ENCODE peak calls at places on chromosomes 1 and 21, in four cellular contexts. X is substantia nigra, S is AG09319, C is iPS DF 19.7. J is an unnamed sample.

GRCh38 chr1:67578397-67579020 is 106.5 kb upstream of the GADD45A start:
- DNase-seq in X (no peak), S (no peak), C (no peak), J (no peak)

GRCh38 chr21:37225440-37225839 is 41.7 kb downstream of the VPS26C start:
- DNase-seq in X (no peak), S (no peak), C (no peak), J (no peak)

GRCh38 chr1:147641695-147642592 is 28.4 kb downstream of the ACP6 start:
- DNase-seq in X (no peak), S (no peak), C (no peak), J (no peak)

GRCh38 chr1:245875581-245876263 is 631.4 kb downstream of the SMYD3 start:
- DNase-seq in X (no peak), S (no peak), C (no peak), J (no peak)

GRCh38 chr1:71882241-71883036 is 399.9 kb downstream of the NEGR1 start:
- DNase-seq in X (no peak), S (no peak), C (no peak), J (no peak)

GRCh38 chr1:176741181-176741580 is 278.2 kb downstream of the PAPPA2 start:
- DNase-seq in X (no peak), S (no peak), C (no peak), J (no peak)

GRCh38 chr1:176539018-176539417 is 76.0 kb downstream of the PAPPA2 start:
- DNase-seq in X (no peak), S (no peak), C (no peak), J (no peak)

GRCh38 chr1:35807614-35808375 is at the start of gene AGO4:
- DNase-seq in X (peak; percentile 27), S (no peak), C (peak; percentile 38), J (peak; percentile 57)

GRCh38 chr1:2205191-2205952 is 10.8 kb upstream of the FAAP20 start:
- DNase-seq in X (peak; percentile 92), S (peak; percentile 92), C (no peak), J (peak; percentile 91)

GRCh38 chr1:28450561-28450960 is 55.3 kb upstream of the RCC1 start:
- DNase-seq in X (no peak), S (no peak), C (no peak), J (no peak)

GRCh38 chr1:228150458-228151169 is 884 bp downstream of the GJC2 start:
- DNase-seq in X (peak; percentile 52), S (peak; percentile 77), C (no peak), J (peak; percentile 70)

GRCh38 chr1:61956774-61957173 is 214.5 kb downstream of the PATJ start:
- DNase-seq in X (no peak), S (no peak), C (no peak), J (no peak)

GRCh38 chr1:15684468-15685283 is 556 bp downstream of the PLEKHM2 start:
- DNase-seq in X (no peak), S (no peak), C (no peak), J (peak; percentile 53)

GRCh38 chr1:25435315-25436103 is 4.8 kb downstream of the MACO1 start:
- DNase-seq in X (no peak), S (no peak), C (no peak), J (no peak)

GRCh38 chr1:111179968-111180533 is 20.4 kb downstream of the DENND2D start:
- DNase-seq in X (no peak), S (no peak), C (no peak), J (no peak)

GRCh38 chr1:231423648-231424047 is 1.6 kb upstream of the EGLN1 start:
- DNase-seq in X (no peak), S (no peak), C (no peak), J (no peak)

GRCh38 chr21:41582866-41583265 is 74.9 kb upstream of the TMPRSS2 start:
- DNase-seq in X (no peak), S (no peak), C (no peak), J (no peak)

GRCh38 chr21:46008893-46009635 is 27.5 kb downstream of the COL6A1 start:
- DNase-seq in X (no peak), S (no peak), C (no peak), J (peak; percentile 18)

GRCh38 chr1:96060621-96061020 is 661.0 kb upstream of the PTBP2 start:
- DNase-seq in X (no peak), S (no peak), C (no peak), J (no peak)

GRCh38 chr1:114093624-114094302 is 59.9 kb downstream of the SYT6 start:
- DNase-seq in X (no peak), S (no peak), C (no peak), J (no peak)

GRCh38 chr1:63326473-63327380 is 4.4 kb downstream of the FOXD3 start:
- DNase-seq in X (no peak), S (no peak), C (no peak), J (no peak)

GRCh38 chr1:157968503-157968902 is 24.9 kb upstream of the KIRREL1 start:
- DNase-seq in X (no peak), S (peak; percentile 47), C (no peak), J (no peak)

GRCh38 chr21:44485254-44485793 is 30.0 kb downstream of the LRRC3 start:
- DNase-seq in X (no peak), S (no peak), C (peak; percentile 63), J (no peak)

GRCh38 chr1:229117664-229118300 is 153.1 kb upstream of the RAB4A start:
- DNase-seq in X (peak; percentile 46), S (no peak), C (no peak), J (peak; percentile 54)

GRCh38 chr1:173603056-173603591 is at the start of gene SLC9C2:
- DNase-seq in X (no peak), S (no peak), C (no peak), J (no peak)

GRCh38 chr1:217370757-217371156 is 260.1 kb downstream of the GPATCH2 start:
- DNase-seq in X (no peak), S (no peak), C (no peak), J (no peak)

GRCh38 chr21:39325458-39325857 is 12.0 kb upstream of the BRWD1 start:
- DNase-seq in X (no peak), S (no peak), C (no peak), J (no peak)

GRCh38 chr1:203320546-203321272 is 15.4 kb downstream of the BTG2 start:
- DNase-seq in X (no peak), S (no peak), C (peak; percentile 50), J (no peak)

GRCh38 chr1:85502625-85503083 is 37.7 kb upstream of the DDAH1 start:
- DNase-seq in X (no peak), S (peak; percentile 45), C (peak; percentile 50), J (no peak)

GRCh38 chr1:15410223-15410883 is 665 bp downstream of the EFHD2 start:
- DNase-seq in X (no peak), S (no peak), C (no peak), J (no peak)